ENCODE peak calls at places on chromosomes 13 and 19, in four cellular contexts. F, X, Q and N are unnamed samples.

GRCh38 chr13:112984954-112985802 is 16.2 kb downstream of the MCF2L start:
- DNase-seq in X (no peak), F (no peak), Q (no peak), N (no peak)

GRCh38 chr13:21055511-21056045 is 5.8 kb downstream of the LATS2 start:
- DNase-seq in X (no peak), Q (no peak), F (no peak), N (no peak)

GRCh38 chr13:50942630-50943311 is 33.2 kb downstream of the RNASEH2B start:
- DNase-seq in Q (no peak), X (no peak), F (no peak), N (no peak)

GRCh38 chr19:42764836-42765235 is 642 bp downstream of the PSG8 start:
- DNase-seq in F (no peak), X (no peak), Q (no peak), N (no peak)

GRCh38 chr13:109737606-109738005 is 48.8 kb downstream of the IRS2 start:
- DNase-seq in Q (no peak), X (no peak), F (no peak), N (no peak)

GRCh38 chr13:56586966-56587365 is 553.8 kb upstream of the PRR20A start:
- DNase-seq in X (no peak), Q (no peak), F (no peak), N (no peak)

GRCh38 chr13:19782049-19782726 is 557 bp downstream of the PSPC1 start:
- DNase-seq in F (peak), X (peak), Q (peak), N (peak)

GRCh38 chr13:28325022-28325421 is 169.9 kb downstream of the FLT1 start:
- DNase-seq in X (peak), F (no peak), Q (no peak), N (no peak)

GRCh38 chr13:71149498-71150363 is 717.3 kb downstream of the DACH1 start:
- DNase-seq in F (no peak), Q (no peak), X (no peak), N (no peak)

GRCh38 chr13:42119091-42119490 is 70.6 kb downstream of the DGKH start:
- DNase-seq in Q (no peak), X (no peak), F (no peak), N (no peak)

GRCh38 chr13:34883381-34883780 is 58.7 kb upstream of the NBEA start:
- DNase-seq in Q (no peak), X (no peak), F (no peak), N (no peak)

GRCh38 chr19:48421548-48421947 is 24.2 kb upstream of the GRWD1 start:
- DNase-seq in Q (no peak), F (no peak), X (no peak), N (no peak)

GRCh38 chr19:16273005-16273404 is 51.6 kb upstream of the KLF2 start:
- DNase-seq in Q (no peak), X (peak), F (no peak), N (peak)

GRCh38 chr19:34274827-34275625 is 20.7 kb downstream of the GARRE1 start:
- DNase-seq in F (no peak), Q (no peak), X (no peak), N (no peak)

GRCh38 chr13:71492346-71492871 is 374.6 kb downstream of the DACH1 start:
- DNase-seq in X (no peak), Q (no peak), F (no peak), N (no peak)

GRCh38 chr13:86020350-86021002 is 221.3 kb upstream of the SLITRK6 start:
- DNase-seq in X (no peak), Q (no peak), F (no peak), N (no peak)

GRCh38 chr13:67308004-67308772 is 78.1 kb upstream of the PCDH9 start:
- DNase-seq in X (no peak), Q (no peak), F (no peak), N (no peak)

GRCh38 chr19:21463449-21464105 is 41.8 kb upstream of the ZNF429 start:
- DNase-seq in X (peak), F (peak), Q (no peak), N (peak)

GRCh38 chr13:90526711-90527110 is 820.8 kb upstream of the MIR17HG start:
- DNase-seq in Q (no peak), F (no peak), X (no peak), N (no peak)

GRCh38 chr13:36134632-36135031 is 3.5 kb upstream of the DCLK1 start:
- DNase-seq in Q (no peak), X (no peak), F (no peak), N (no peak)

DNA sequence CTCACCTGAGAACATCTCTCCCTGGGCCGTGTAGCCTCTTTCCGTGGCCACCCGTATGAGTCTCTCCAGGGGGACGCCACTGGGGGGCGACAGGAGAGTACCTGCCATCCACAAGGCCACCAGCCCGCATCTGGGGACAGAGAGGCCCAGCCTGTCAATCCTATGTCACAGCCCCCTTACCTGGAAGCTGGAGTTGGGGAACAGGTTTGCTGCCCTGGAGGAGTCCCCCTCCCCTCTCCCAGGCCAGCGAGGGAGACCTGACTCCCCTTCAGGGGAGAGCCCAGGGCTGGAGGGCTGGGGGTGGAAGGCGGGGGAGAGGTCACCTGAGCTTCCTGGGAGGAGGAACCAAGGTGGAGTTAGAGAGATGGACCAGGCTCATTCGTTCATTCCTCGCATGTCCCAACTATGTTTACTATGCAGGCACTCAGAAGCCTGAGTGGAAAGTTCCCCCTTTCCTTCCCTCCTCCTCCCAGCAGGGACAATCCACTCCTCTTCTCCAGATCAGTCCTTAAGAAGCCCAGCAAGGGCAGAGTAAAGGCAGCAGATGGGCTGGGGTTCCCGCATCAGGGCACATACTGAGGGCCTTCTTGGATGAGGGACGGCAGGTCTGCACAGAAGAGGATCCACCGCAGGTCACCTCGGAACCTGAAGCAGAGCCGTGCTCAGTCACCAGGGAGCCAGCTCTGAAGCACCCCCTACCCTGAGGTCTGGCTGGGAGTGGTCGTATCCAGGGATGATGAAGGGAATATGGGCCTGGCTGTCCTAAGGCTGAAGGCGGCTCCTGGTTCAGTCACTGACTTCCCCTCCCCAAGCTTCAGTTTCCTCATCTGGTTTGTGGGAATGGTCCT is 5.5 kb downstream of the ACTMAP start:
- DNase-seq in X (no peak), Q (peak), F (no peak), N (no peak)
- H3K27ac ChIP-seq in X (no peak), Q (no peak), F (peak), N (no peak)

GRCh38 chr13:31437975-31438374 is 238.2 kb downstream of the B3GLCT start:
- DNase-seq in F (no peak), X (no peak), Q (no peak), N (no peak)
- H3K27ac ChIP-seq in F (no peak), X (no peak), Q (no peak), N (no peak)

DNA sequence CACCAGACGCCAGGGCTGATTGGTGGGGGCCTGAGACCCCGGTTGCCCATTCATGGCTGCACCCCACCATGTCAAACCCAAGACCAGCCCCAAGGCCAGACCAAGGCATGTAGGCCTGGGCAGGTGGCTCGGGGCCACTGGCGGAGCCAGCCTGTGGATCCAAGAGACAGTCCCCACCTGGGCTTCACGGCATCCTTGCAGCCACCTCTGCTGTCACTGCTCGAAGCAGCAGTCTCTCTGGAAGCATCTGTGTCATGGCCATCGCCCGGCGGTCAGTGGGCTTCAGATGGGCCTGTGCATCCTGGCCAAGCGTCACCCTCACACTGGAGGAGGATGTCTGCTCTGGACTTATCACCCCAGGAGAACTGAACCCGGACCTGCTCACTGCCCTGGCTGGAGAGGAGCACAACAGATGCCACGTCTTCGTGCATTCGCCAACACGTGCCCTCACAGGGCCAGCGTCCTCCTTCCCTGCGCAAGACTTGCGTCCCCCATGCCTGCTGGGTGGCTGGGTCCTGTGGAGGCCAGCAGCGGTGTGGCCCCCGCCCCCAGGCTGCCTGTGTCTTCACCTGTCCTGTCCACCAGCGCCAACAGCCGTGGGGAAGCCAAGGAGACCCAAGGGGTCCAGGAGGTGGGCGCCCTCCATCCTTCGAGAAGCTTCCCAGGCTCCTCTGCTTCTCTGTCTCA is 3.6 kb upstream of the TEKTIP1 start:
- DNase-seq in Q (no peak), X (no peak), F (no peak), N (no peak)
- H3K27ac ChIP-seq in Q (no peak), X (no peak), F (no peak), N (no peak)

DNA sequence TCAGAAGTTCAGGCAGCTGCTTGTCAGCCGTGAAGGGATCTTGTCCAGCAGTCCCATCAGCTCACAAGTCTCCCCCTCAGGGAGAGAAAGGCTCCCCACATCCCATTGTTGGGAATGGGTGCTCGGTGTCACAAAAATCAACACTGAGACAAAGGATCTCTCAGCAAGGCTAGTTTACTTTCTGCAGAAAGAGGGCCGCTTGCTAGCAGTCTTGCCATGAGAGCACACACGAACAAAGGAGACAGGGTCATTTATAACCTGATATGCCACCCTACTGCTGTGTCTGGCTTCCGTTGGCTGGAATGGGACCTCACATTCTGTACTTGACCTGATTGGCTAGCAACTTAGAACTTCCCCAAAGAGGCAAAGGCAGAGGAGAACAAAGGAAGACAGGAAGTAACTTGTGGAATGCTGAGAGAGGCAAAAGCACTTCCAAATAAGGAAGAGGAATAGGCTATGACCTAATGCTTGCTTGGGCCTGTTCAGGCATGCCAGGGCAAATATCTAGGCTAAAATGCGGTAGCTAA is 8.7 kb upstream of the IGFL3 start:
- DNase-seq in X (peak), F (peak), Q (no peak), N (no peak)
- H3K27ac ChIP-seq in X (peak), F (peak), Q (no peak), N (peak)

GRCh38 chr19:43762814-43763213 is 8.1 kb upstream of the SMG9 start:
- DNase-seq in F (no peak), Q (no peak), X (no peak), N (no peak)

GRCh38 chr19:43767316-43767715 is 12.6 kb upstream of the SMG9 start:
- DNase-seq in Q (no peak), F (no peak), X (no peak), N (peak)

GRCh38 chr19:43763473-43763939 is 8.7 kb upstream of the SMG9 start:
- DNase-seq in X (no peak), Q (no peak), F (no peak), N (no peak)

GRCh38 chr19:43766755-43767043 is 11.9 kb upstream of the SMG9 start:
- DNase-seq in X (no peak), Q (no peak), F (no peak), N (no peak)

GRCh38 chr19:43765109-43765876 is 10.5 kb upstream of the SMG9 start:
- DNase-seq in X (no peak), Q (peak), F (no peak), N (peak)
- H3K27ac ChIP-seq in X (no peak), Q (peak), F (no peak), N (peak)

DNA sequence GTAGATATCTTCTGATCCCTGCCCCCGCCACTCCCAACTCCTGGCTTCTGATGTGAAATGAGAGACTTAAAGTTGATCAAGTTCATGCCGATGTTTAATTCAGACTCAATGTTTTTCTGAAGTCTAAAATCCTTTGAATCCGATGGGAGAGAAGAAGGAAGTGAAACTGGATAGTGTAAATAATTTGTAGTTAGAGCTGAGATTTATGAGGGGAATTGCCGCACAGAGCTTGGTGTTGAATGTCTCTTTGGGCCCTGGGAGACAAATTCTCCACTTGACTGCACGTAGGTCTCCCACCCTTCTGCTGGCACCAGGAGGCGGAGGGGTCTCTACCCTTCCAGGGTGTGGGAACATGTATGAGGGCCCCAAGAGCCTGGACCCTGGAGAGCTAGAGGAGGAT is 140.9 kb upstream of the SERP2 start:
- DNase-seq in Q (no peak), X (no peak), F (no peak), N (no peak)
- H3K27ac ChIP-seq in Q (no peak), X (no peak), F (no peak), N (no peak)

DNA sequence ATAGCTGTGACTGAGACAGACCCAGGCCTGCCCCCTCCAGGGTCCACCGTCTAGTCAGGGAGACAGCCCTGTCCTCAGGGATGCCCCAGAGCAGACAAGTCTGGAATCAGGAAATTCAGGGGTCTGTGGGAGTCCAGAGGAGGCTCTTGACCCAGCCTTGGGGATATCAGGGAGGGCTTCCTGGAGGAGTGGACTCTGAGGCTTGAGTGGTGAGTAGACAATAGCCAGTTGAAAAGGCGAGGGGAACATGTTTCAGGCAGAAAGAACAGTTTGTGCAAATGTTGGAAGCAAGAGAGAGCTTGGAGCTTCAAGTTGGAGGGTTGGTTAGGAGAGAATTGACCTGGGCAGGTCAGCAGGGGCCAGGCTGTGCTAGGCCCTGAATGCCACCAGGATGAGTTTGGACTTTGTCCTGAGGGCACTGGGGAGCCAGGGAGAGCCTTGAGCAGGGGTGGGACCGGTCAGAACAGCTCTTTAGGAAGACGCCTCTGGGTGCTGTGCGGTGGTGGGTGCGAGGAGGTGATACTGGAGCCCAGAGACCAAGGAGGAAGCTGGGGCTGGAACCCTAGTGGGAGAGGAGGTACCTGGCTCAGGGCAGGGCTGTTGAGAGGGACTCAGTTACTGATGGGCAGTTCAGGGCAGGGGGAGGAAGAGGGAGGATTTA is 2.7 kb downstream of the CCDC9 start:
- DNase-seq in X (no peak), F (no peak), Q (no peak), N (peak)
- H3K27ac ChIP-seq in X (no peak), F (no peak), Q (no peak), N (no peak)

GRCh38 chr13:49410477-49410876 is 33.4 kb downstream of the CAB39L start:
- DNase-seq in X (no peak), Q (no peak), F (no peak), N (no peak)

GRCh38 chr13:49409008-49409407 is 34.9 kb downstream of the CAB39L start:
- DNase-seq in Q (no peak), F (no peak), X (no peak), N (no peak)

GRCh38 chr13:49404621-49405020 is 39.2 kb downstream of the CAB39L start:
- DNase-seq in F (no peak), X (no peak), Q (no peak), N (no peak)

GRCh38 chr13:49410006-49410405 is 33.9 kb downstream of the CAB39L start:
- DNase-seq in Q (no peak), X (no peak), F (no peak), N (no peak)

GRCh38 chr13:49407936-49408335 is 35.9 kb downstream of the CAB39L start:
- DNase-seq in Q (no peak), F (no peak), X (no peak), N (no peak)
- H3K27ac ChIP-seq in Q (no peak), F (no peak), X (no peak), N (no peak)

GRCh38 chr13:77489566-77490337 is 45.8 kb upstream of the SCEL start:
- DNase-seq in Q (no peak), F (no peak), X (no peak), N (no peak)
- H3K27ac ChIP-seq in Q (no peak), F (no peak), X (no peak), N (no peak)

GRCh38 chr19:31350693-31351211 is 1.5 kb upstream of the TSHZ3 start:
- DNase-seq in Q (no peak), X (peak), F (peak), N (peak)

GRCh38 chr19:31348416-31349159 is 648 bp downstream of the TSHZ3 start:
- DNase-seq in Q (no peak), F (peak), X (peak), N (no peak)

GRCh38 chr19:31347828-31348314 is 1.4 kb downstream of the TSHZ3 start:
- DNase-seq in F (no peak), Q (no peak), X (no peak), N (no peak)

GRCh38 chr19:31350033-31350692 is 927 bp upstream of the TSHZ3 start:
- DNase-seq in F (peak), Q (no peak), X (peak), N (peak)

DNA sequence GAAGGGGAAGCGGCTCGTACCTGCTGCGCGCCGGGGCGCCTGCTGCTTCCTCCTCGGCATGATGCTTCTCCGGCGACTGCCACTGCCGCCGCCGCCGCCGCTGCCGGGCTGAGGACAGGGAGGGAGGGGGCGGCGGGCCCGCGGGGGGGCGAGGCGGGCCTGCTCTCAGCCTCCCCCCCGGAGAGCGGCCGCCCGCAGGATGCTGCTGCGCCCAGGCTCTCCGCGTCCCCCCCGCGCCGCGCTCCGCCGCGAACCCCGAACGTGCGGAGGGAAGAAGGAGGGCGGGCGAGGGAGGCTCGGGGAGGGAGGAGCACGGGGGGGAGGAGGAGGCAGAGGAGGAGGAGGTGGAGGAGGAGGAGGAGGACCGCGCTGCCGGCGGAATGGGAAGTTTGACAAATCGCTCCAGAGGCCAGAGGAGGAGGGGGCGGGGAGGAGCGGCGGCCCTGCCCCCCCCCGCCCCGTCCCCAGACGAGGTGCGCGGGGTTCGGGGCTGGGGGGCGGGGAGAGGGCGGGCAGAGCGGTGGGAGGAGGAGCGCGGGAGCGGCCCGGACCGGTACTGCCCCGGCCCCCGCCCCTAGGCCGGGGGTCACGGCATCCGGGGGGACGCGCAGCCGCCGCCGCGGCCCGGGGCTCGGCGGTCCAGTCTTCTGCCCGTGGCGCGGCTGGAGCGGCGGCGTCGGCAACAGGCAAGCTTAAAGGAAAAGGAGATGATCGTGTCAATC is at the start of gene TSHZ3:
- DNase-seq in F (peak), X (peak), Q (peak), N (peak)
- H3K27ac ChIP-seq in F (no peak), X (peak), Q (no peak), N (no peak)